ENCODE peak calls at places on chromosomes 2 and 18, in seven cellular contexts. L is spleen, U is ovary, H is IMR-90, P is adrenal gland, J is gastrocnemius medialis, Q is uterus. K is an unnamed sample.

GRCh38 chr2:224099846-224100643 is 61.0 kb upstream of the SERPINE2 start:
- DNase-seq in U (no peak), P (no peak), Q (no peak), L (no peak), H (no peak), J (no peak), K (no peak)

GRCh38 chr18:10401489-10401888 is 52.9 kb upstream of the APCDD1 start:
- DNase-seq in L (no peak), U (peak; percentile 31), H (peak; percentile 50), Q (peak; percentile 65), J (no peak), P (no peak), K (no peak)

GRCh38 chr2:68411397-68412126 is 46.5 kb downstream of the PLEK start:
- DNase-seq in U (no peak), L (no peak), Q (no peak), H (no peak), P (no peak), J (no peak), K (no peak)

GRCh38 chr2:9618410-9618809 is 12.4 kb downstream of the YWHAQ start:
- DNase-seq in L (no peak), U (no peak), H (no peak), Q (no peak), J (no peak), P (no peak), K (no peak)

GRCh38 chr2:47299555-47299954 is 103.4 kb upstream of the MSH2 start:
- DNase-seq in J (peak; percentile 69), U (no peak), H (peak; percentile 86), L (no peak), Q (peak; percentile 36), P (no peak), K (no peak)

GRCh38 chr18:55534996-55535395 is 53.0 kb downstream of the TCF4 start:
- DNase-seq in H (no peak), L (no peak), P (no peak), J (no peak), U (no peak), Q (no peak), K (no peak)

GRCh38 chr2:128449226-128450061 is 130.8 kb upstream of the HS6ST1 start:
- DNase-seq in H (no peak), Q (peak; percentile 4), U (peak; percentile 5), P (no peak), L (peak; percentile 67), J (no peak), K (no peak)

GRCh38 chr2:219433666-219434467 is 776 bp upstream of the SPEG start:
- DNase-seq in Q (peak; percentile 85), P (no peak), U (no peak), L (peak; percentile 31), J (peak; percentile 89), H (peak; percentile 71), K (no peak)

GRCh38 chr18:69638056-69638455 is 237.4 kb downstream of the DOK6 start:
- DNase-seq in J (no peak), P (no peak), U (no peak), Q (no peak), H (no peak), L (no peak), K (no peak)

GRCh38 chr2:160291382-160291781 is 91.3 kb upstream of the ITGB6 start:
- DNase-seq in U (no peak), L (no peak), H (no peak), J (no peak), Q (no peak), P (no peak), K (no peak)

GRCh38 chr2:160292225-160292624 is 92.2 kb upstream of the ITGB6 start:
- DNase-seq in P (no peak), L (no peak), Q (no peak), U (no peak), H (peak; percentile 36), J (no peak), K (no peak)

GRCh38 chr2:160294339-160294803 is 94.3 kb upstream of the ITGB6 start:
- DNase-seq in J (peak; percentile 48), H (peak; percentile 92), L (no peak), P (peak; percentile 60), Q (peak; percentile 44), U (peak; percentile 60), K (peak; percentile 23)

GRCh38 chr2:160294889-160295288 is 94.8 kb upstream of the ITGB6 start:
- DNase-seq in Q (no peak), P (no peak), J (no peak), U (no peak), H (no peak), L (no peak), K (no peak)

DNA sequence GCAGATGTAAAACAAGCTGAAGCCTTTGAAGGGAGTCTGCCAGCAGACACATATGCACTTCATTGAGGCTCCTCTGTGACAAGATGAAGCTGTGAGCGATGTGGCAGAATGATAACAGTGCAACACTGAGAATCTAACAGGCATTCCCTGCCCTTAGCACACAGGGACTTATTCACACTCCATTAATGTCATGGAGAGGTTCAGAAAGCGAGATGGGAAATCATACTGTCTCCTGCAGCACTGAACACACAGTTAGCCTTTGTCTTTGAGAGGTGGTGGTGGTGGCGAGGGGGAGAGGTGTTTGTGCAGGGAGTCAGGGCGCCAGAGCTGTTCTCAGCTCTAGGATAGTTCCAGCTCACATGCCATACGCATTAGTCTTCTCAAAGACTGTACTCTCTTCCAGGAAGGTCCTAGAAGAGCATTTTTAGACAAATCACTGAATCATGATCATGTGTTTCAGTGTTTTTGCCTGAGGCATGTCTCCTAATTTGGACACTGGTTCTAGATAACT is 93.4 kb upstream of the ITGB6 start:
- DNase-seq in P (no peak), J (no peak), Q (peak; percentile 47), H (peak; percentile 94), L (no peak), U (no peak), K (no peak)
- H3K36me3 ChIP-seq in P (no peaks in the 10 kb centered on the region), J (no peaks in the 10 kb centered on the region), Q (no peaks in the 10 kb centered on the region), H (peaks cover 33% of the 10 kb centered on the region), L (peaks cover 7% of the 10 kb centered on the region), U (no peaks in the 10 kb centered on the region), K (no peaks in the 10 kb centered on the region)

DNA sequence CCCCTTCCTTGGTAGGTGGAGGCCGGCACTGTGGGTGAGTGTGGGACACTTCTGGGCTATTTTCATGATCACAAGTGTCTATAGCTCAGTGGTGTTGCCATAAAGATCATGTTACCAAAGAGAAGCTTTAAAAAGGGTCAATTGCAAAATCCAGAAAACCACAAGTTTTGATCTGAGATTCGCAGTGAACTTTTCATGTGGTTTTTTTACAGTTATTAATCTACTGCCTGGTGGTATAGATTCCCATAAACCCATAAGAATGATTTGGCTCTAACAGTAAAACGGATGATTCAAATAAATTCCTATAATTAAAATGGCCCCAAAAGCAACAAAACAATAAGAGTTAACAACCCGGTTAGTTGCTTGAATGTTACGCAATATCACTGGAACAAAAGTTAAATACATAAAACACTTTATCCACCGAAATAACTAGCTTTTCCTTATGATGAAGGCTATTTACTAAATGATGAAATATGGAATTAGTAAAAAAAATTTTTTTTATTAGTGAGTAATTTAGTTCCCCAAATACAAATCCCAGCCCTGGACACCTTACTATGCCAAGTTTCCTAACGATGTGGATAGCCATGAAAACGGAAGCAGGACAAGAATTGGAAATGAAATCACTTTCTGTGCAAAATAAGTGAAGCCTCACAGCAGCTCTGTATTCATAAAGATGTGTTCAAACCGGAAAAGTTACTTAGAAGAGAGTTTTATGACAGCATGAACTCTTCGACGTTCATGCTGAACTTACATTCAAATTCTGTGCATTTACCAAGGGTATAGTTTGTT is 95.7 kb upstream of the THOC1 start:
- DNase-seq in U (no peak), J (no peak), P (no peak), H (peak; percentile 20), Q (peak; percentile 51), L (no peak), K (no peak)
- H3K4me1 ChIP-seq in U (no peaks in the 10 kb centered on the region), J (no peaks in the 10 kb centered on the region), P (no peaks in the 10 kb centered on the region), H (no peaks in the 10 kb centered on the region), Q (peaks cover 7% of the 10 kb centered on the region), L (no peaks in the 10 kb centered on the region), K (peaks cover 14% of the 10 kb centered on the region)

GRCh38 chr18:21111351-21112139 is at the start of gene ROCK1:
- DNase-seq in U (peak; percentile 99), P (peak; percentile 98), Q (peak; percentile 99), H (peak; percentile 96), L (peak; percentile 100), J (peak; percentile 98), K (peak; percentile 99)
- TF ChIP-seq POLR2A in U (peak; percentile 75), P (peak; percentile 71), Q (peak; percentile 76), H (peak; percentile 79), L (peak; percentile 78), J (peak; percentile 67), K (peak; percentile 88)

GRCh38 chr2:54671875-54672586 is 51.4 kb upstream of the EML6 start:
- DNase-seq in P (no peak), U (no peak), Q (no peak), J (no peak), L (no peak), H (peak; percentile 82), K (no peak)

GRCh38 chr2:54671010-54671409 is 52.5 kb upstream of the EML6 start:
- DNase-seq in U (no peak), P (no peak), J (no peak), L (no peak), Q (no peak), H (no peak), K (no peak)

GRCh38 chr2:54669677-54670484 is 53.6 kb upstream of the EML6 start:
- DNase-seq in J (no peak), Q (peak; percentile 77), P (peak; percentile 77), U (no peak), L (no peak), H (peak; percentile 76), K (no peak)

GRCh38 chr2:54668711-54669110 is 54.8 kb upstream of the EML6 start:
- DNase-seq in H (no peak), J (no peak), U (no peak), P (no peak), Q (no peak), L (no peak), K (no peak)

GRCh38 chr2:54670485-54671009 is 52.9 kb upstream of the EML6 start:
- DNase-seq in L (no peak), U (no peak), Q (no peak), P (no peak), H (no peak), J (no peak), K (no peak)
- H3K36me3 ChIP-seq in L (peaks cover 27% of the 10 kb centered on the region), U (no peaks in the 10 kb centered on the region), Q (no peaks in the 10 kb centered on the region), P (no peaks in the 10 kb centered on the region), H (peaks cover 14% of the 10 kb centered on the region), J (no peaks in the 10 kb centered on the region), K (peaks cover 8% of the 10 kb centered on the region)

DNA sequence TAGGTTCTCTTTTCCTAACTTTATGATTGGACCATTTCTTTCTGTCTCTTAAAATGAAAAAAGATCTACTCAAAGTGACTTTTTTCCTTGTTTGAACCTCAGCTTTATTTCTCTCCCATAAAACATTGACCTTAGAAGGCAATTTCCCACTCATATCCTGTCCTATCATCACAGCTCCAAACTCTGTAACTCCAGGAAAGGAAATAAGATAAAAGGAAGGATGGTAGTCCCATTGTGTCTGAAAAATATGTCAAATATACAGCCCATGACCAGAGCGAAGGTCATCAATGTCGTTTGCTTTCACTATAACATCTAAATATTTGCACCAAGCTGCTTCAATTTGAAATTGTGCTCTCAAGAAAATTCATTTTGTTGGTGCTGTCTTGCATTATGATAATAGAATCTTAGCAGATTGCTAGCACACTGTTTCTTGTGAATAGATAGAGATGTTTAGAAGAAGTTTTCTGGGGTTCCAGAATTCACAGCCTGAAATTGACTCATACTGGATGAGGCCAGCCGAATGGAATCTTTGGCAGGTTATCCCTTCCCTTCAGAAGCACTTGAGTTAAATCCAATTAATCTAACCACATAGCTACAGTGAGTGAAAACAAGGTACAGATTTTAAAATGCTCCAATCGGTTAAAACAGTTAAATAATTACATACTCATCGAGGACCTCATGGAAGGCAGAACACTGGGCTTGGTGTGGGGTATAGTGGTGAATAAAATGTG is 95.1 kb downstream of the CRIM1 start:
- DNase-seq in J (no peak), U (no peak), Q (peak; percentile 35), P (no peak), H (peak; percentile 89), L (no peak), K (no peak)
- H3K4me1 ChIP-seq in J (peaks cover 76% of the 10 kb centered on the region), U (peaks cover 18% of the 10 kb centered on the region), Q (peaks cover 10% of the 10 kb centered on the region), P (peaks cover 19% of the 10 kb centered on the region), H (peaks cover 44% of the 10 kb centered on the region), L (no peaks in the 10 kb centered on the region), K (peaks cover 35% of the 10 kb centered on the region)

K was measured in thyroid gland.